ENCODE peak calls at places on chromosomes 11 and 22, in eight cellular contexts. W is neural progenitor cell; P is EL; G is iPS DF 6.9; Z is NCI-H1694; F is activated CD4-positive, alpha-beta T cell treated with anti-CD3 and anti-CD28 coated beads for 48 hours; I is tibial artery; Y is NCI-H2081 treated with DMSO at 0.1 percent for 48 hours. H is an unnamed sample.

GRCh38 chr11:36997656-36998055 is 399.6 kb upstream of the RAG2 start:
- DNase-seq in W (no peak), F (no peak), P (no peak), Z (no peak), Y (no peak), I (no peak), G (no peak), H (no peak)

GRCh38 chr11:71281901-71282300 is 29.5 kb upstream of the SHANK2 start:
- DNase-seq in I (peak), F (no peak), Y (no peak), Z (no peak), G (no peak), P (no peak), W (no peak), H (no peak)

GRCh38 chr11:27213232-27213660 is 149.8 kb downstream of the CCDC34 start:
- DNase-seq in I (no peak), W (peak), F (no peak), P (peak), Y (no peak), Z (peak), G (no peak), H (peak)

GRCh38 chr22:46734830-46735453 is 3.1 kb downstream of the CERK start:
- DNase-seq in G (no peak), P (no peak), Y (no peak), I (peak), W (no peak), F (peak), Z (no peak), H (no peak)

GRCh38 chr11:112292188-112292587 is 31.5 kb upstream of the PLET1 start:
- DNase-seq in I (no peak), P (no peak), Y (no peak), Z (no peak), F (no peak), W (no peak), G (no peak), H (no peak)

GRCh38 chr11:119473901-119474681 is 51.1 kb upstream of the THY1 start:
- DNase-seq in P (no peak), I (no peak), Y (no peak), G (no peak), Z (no peak), W (no peak), F (no peak), H (no peak)

GRCh38 chr11:22466809-22467208 is 128.6 kb downstream of the SLC17A6 start:
- DNase-seq in W (peak), G (no peak), P (peak), I (no peak), Y (no peak), Z (no peak), F (no peak), H (no peak)

GRCh38 chr11:102810943-102811528 is 13.1 kb upstream of the MMP1 start:
- DNase-seq in F (no peak), W (peak), Z (no peak), P (peak), I (no peak), Y (no peak), G (peak), H (no peak)

GRCh38 chr11:80048513-80048912 is 607.7 kb upstream of the TENM4 start:
- DNase-seq in Y (no peak), F (no peak), W (no peak), Z (no peak), P (no peak), I (no peak), G (no peak), H (no peak)

GRCh38 chr11:133905677-133906156 is 51.1 kb downstream of the IGSF9B start:
- DNase-seq in W (no peak), I (no peak), Y (no peak), P (no peak), F (no peak), Z (no peak), G (no peak), H (no peak)

GRCh38 chr11:97641988-97642387 is 1252.2 kb downstream of the JRKL start:
- DNase-seq in G (no peak), F (no peak), W (no peak), P (no peak), Z (no peak), I (no peak), Y (no peak), H (no peak)

GRCh38 chr11:124943242-124943641 is 7.4 kb upstream of the HEPACAM start:
- DNase-seq in Z (no peak), Y (no peak), I (no peak), F (no peak), G (no peak), P (no peak), W (no peak), H (no peak)

GRCh38 chr11:12459374-12459773 is 82.0 kb downstream of the PARVA start:
- DNase-seq in I (no peak), Y (no peak), W (no peak), G (no peak), Z (no peak), F (no peak), P (no peak), H (no peak)

GRCh38 chr22:38397189-38398097 is 57.6 kb downstream of the KCNJ4 start:
- DNase-seq in W (peak), I (peak), Z (no peak), G (no peak), Y (no peak), P (no peak), F (peak), H (no peak)

GRCh38 chr22:37816543-37817180 is 6.5 kb upstream of the GALR3 start:
- DNase-seq in Y (no peak), G (no peak), P (no peak), Z (no peak), I (no peak), F (no peak), W (no peak), H (no peak)

GRCh38 chr11:86438685-86439084 is 64.0 kb downstream of the CCDC81 start:
- DNase-seq in Y (no peak), W (no peak), Z (no peak), F (no peak), G (no peak), I (no peak), P (peak), H (no peak)

GRCh38 chr11:94583885-94584500 is 16.8 kb downstream of the PIWIL4 start:
- DNase-seq in P (peak), F (no peak), G (no peak), Z (no peak), W (no peak), I (no peak), Y (no peak), H (no peak)

GRCh38 chr11:6413791-6414231 is 5.1 kb downstream of the APBB1 start:
- DNase-seq in W (no peak), F (peak), G (no peak), I (no peak), Z (no peak), P (no peak), Y (no peak), H (no peak)

GRCh38 chr22:38513063-38513462 is 7.0 kb upstream of the DDX17 start:
- DNase-seq in Z (no peak), G (peak), I (no peak), Y (no peak), W (peak), F (peak), P (no peak), H (no peak)

GRCh38 chr11:118885831-118886571 is 2.3 kb downstream of the CXCR5 start:
- DNase-seq in F (no peak), G (no peak), Z (no peak), Y (no peak), P (no peak), W (no peak), I (no peak), H (no peak)

GRCh38 chr11:118435893-118436624 is at the start of gene KMT2A:
- DNase-seq in I (peak), W (peak), F (peak), Z (peak), P (peak), Y (peak), G (peak), H (peak)